ENCODE peak calls at places on chromosomes 16 and 17, in four cellular contexts. One of them, this sample, is unnamed.

GRCh38 chr17:33049781-33050414 is 58.3 kb downstream of the SPACA3 start:
- DNase-seq in HepG2: peak; percentile 44
- DNase-seq in H1: peak; percentile 5
- DNase-seq in GM12878: no peak
- DNase-seq in this sample: peak; percentile 44

GRCh38 chr17:50093807-50094206 is 1.3 kb upstream of the PDK2 start:
- DNase-seq in HepG2: no peak
- DNase-seq in H1: no peak
- DNase-seq in GM12878: no peak
- DNase-seq in this sample: no peak

GRCh38 chr16:56780646-56781045 is 50.7 kb downstream of the NUP93 start:
- DNase-seq in HepG2: no peak
- DNase-seq in H1: no peak
- DNase-seq in GM12878: no peak
- DNase-seq in this sample: no peak

GRCh38 chr17:43588121-43588520 is 42.0 kb upstream of the ETV4 start:
- DNase-seq in HepG2: no peak
- DNase-seq in H1: no peak
- DNase-seq in GM12878: no peak
- DNase-seq in this sample: no peak

GRCh38 chr16:51939371-51940005 is 607.5 kb downstream of the TOX3 start:
- DNase-seq in HepG2: no peak
- DNase-seq in H1: no peak
- DNase-seq in GM12878: no peak
- DNase-seq in this sample: no peak

GRCh38 chr16:31112711-31113419 is 4.6 kb upstream of the KAT8 start:
- DNase-seq in HepG2: no peak
- DNase-seq in H1: no peak
- DNase-seq in GM12878: no peak
- DNase-seq in this sample: no peak

GRCh38 chr16:70688266-70688742 is 2.5 kb upstream of the MTSS2 start:
- DNase-seq in HepG2: no peak
- DNase-seq in H1: no peak
- DNase-seq in GM12878: no peak
- DNase-seq in this sample: no peak

GRCh38 chr17:80123791-80124190 is 22.4 kb downstream of the GAA start:
- DNase-seq in HepG2: no peak
- DNase-seq in H1: no peak
- DNase-seq in GM12878: no peak
- DNase-seq in this sample: no peak

GRCh38 chr16:9597967-9598730 is 506.7 kb downstream of the HAPSTR1 start:
- DNase-seq in HepG2: no peak
- DNase-seq in H1: no peak
- DNase-seq in GM12878: no peak
- DNase-seq in this sample: no peak

GRCh38 chr16:47460301-47460754 is 535 bp downstream of the ITFG1 start:
- DNase-seq in HepG2: no peak
- DNase-seq in H1: no peak
- DNase-seq in GM12878: no peak
- DNase-seq in this sample: no peak

GRCh38 chr17:4980644-4981216 is 6.7 kb downstream of the CAMTA2 start:
- DNase-seq in HepG2: peak; percentile 54
- DNase-seq in H1: no peak
- DNase-seq in GM12878: no peak
- DNase-seq in this sample: peak; percentile 63

GRCh38 chr16:81431554-81432353 is 12.9 kb upstream of the CMIP start:
- DNase-seq in HepG2: peak; percentile 90
- DNase-seq in H1: no peak
- DNase-seq in GM12878: no peak
- DNase-seq in this sample: no peak
- H3K9ac ChIP-seq in HepG2: peak overlapping the region; percentile 79
- H3K9ac ChIP-seq in H1: no peak overlapping the region
- H3K9ac ChIP-seq in GM12878: no peak overlapping the region
- H3K9ac ChIP-seq in this sample: no peak overlapping the region

GRCh38 chr16:5328546-5328945 is 231.0 kb upstream of the EEF2KMT start:
- DNase-seq in HepG2: no peak
- DNase-seq in H1: no peak
- DNase-seq in GM12878: no peak
- DNase-seq in this sample: no peak

GRCh38 chr16:5333991-5334390 is 236.4 kb upstream of the EEF2KMT start:
- DNase-seq in HepG2: no peak
- DNase-seq in H1: no peak
- DNase-seq in GM12878: no peak
- DNase-seq in this sample: no peak

GRCh38 chr16:5325932-5326331 is 228.3 kb upstream of the EEF2KMT start:
- DNase-seq in HepG2: no peak
- DNase-seq in H1: no peak
- DNase-seq in GM12878: no peak
- DNase-seq in this sample: no peak

GRCh38 chr16:5326395-5326794 is 228.8 kb upstream of the EEF2KMT start:
- DNase-seq in HepG2: no peak
- DNase-seq in H1: no peak
- DNase-seq in GM12878: no peak
- DNase-seq in this sample: no peak

GRCh38 chr16:5330058-5330457 is 232.5 kb upstream of the EEF2KMT start:
- DNase-seq in HepG2: no peak
- DNase-seq in H1: no peak
- DNase-seq in GM12878: no peak
- DNase-seq in this sample: no peak
- TF ChIP-seq SUZ12 in HepG2: no peak
- TF ChIP-seq SUZ12 in H1: no peak
- TF ChIP-seq SUZ12 in GM12878: no peak
- TF ChIP-seq SUZ12 in this sample: no peak

GRCh38 chr17:15777717-15778116 is 45.6 kb downstream of the TBC1D26 start:
- DNase-seq in HepG2: no peak
- DNase-seq in H1: no peak
- DNase-seq in GM12878: no peak
- DNase-seq in this sample: no peak

GRCh38 chr17:15776871-15777270 is 44.8 kb downstream of the TBC1D26 start:
- DNase-seq in HepG2: no peak
- DNase-seq in H1: no peak
- DNase-seq in GM12878: no peak
- DNase-seq in this sample: no peak

GRCh38 chr17:15780188-15780587 is 48.1 kb downstream of the TBC1D26 start:
- DNase-seq in HepG2: no peak
- DNase-seq in H1: no peak
- DNase-seq in GM12878: no peak
- DNase-seq in this sample: no peak

GRCh38 chr17:15777297-15777696 is 45.2 kb downstream of the TBC1D26 start:
- DNase-seq in HepG2: no peak
- DNase-seq in H1: no peak
- DNase-seq in GM12878: no peak
- DNase-seq in this sample: no peak

GRCh38 chr17:15779119-15779518 is 47.0 kb downstream of the TBC1D26 start:
- DNase-seq in HepG2: no peak
- DNase-seq in H1: no peak
- DNase-seq in GM12878: no peak
- DNase-seq in this sample: peak; percentile 9
- H3K9me3 ChIP-seq in HepG2: peaks cover 16% of the 10 kb centered on the region
- H3K9me3 ChIP-seq in H1: peaks cover 13% of the 10 kb centered on the region
- H3K9me3 ChIP-seq in GM12878: no peaks in the 10 kb centered on the region
- H3K9me3 ChIP-seq in this sample: peaks cover 38% of the 10 kb centered on the region

DNA sequence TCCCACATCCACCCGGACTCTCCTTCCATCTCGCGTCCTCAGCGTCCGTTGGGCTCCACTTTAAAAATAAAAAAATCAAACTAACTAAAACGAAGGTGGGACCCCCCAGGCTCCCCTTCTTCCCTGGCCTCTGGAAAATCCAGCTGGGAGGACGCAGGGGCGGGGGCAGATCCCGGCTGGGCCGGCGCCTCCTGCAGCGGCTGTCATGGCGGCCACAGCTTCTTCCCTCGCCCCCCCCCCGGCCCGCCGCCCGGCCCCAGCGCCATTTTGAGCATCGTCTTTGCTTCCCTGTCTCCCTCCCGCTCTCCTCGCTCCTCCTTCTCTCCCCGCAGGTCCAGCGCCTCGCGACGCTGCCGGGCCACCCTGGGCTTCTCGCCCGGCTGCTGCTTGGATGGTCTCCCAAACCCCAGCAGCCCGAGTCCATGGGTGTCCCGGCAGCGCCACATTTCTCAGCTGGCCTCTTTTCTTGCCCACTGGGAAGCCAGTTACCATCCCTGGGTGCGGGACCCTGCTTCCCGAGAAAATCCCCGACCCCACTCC is 3.3 kb downstream of the HOXB2 start:
- DNase-seq in HepG2: no peak
- DNase-seq in H1: no peak
- DNase-seq in GM12878: no peak
- DNase-seq in this sample: no peak
- H3K9ac ChIP-seq in HepG2: no peak overlapping the region
- H3K9ac ChIP-seq in H1: no peak overlapping the region
- H3K9ac ChIP-seq in GM12878: peak overlapping the region; percentile 77
- H3K9ac ChIP-seq in this sample: no peak overlapping the region

GRCh38 chr17:72970794-72971512 is 121.5 kb downstream of the SLC39A11 start:
- DNase-seq in HepG2: no peak
- DNase-seq in H1: no peak
- DNase-seq in GM12878: no peak
- DNase-seq in this sample: no peak
- TF ChIP-seq SUZ12 in HepG2: no peak
- TF ChIP-seq SUZ12 in H1: no peak
- TF ChIP-seq SUZ12 in GM12878: no peak
- TF ChIP-seq SUZ12 in this sample: no peak

This sample was measured in NT2/D1.